ENCODE peak calls at places on chromosome 17, in five cellular contexts. One of them, this sample, is unnamed.

GRCh38 chr17:9755083-9755482 is 36.3 kb downstream of the DHRS7C start:
- DNase-seq in neuronal stem cell: no peak
- DNase-seq in mesenchymal stem cell: no peak
- DNase-seq in H1: no peak
- DNase-seq in trophoblast cell: no peak
- DNase-seq in this sample: no peak

GRCh38 chr17:80442305-80442659 is 27.3 kb downstream of the ENDOV start:
- DNase-seq in trophoblast cell: no peak
- DNase-seq in neuronal stem cell: no peak
- DNase-seq in H1: no peak
- DNase-seq in mesenchymal stem cell: no peak
- DNase-seq in this sample: no peak

GRCh38 chr17:39927928-39928867 is 666 bp downstream of the LRRC3C start:
- DNase-seq in neuronal stem cell: no peak
- DNase-seq in mesenchymal stem cell: peak
- DNase-seq in H1: peak
- DNase-seq in trophoblast cell: peak
- DNase-seq in this sample: peak

GRCh38 chr17:2395258-2396170 is 5.3 kb downstream of the MNT start:
- DNase-seq in H1: no peak
- DNase-seq in neuronal stem cell: no peak
- DNase-seq in mesenchymal stem cell: peak
- DNase-seq in trophoblast cell: peak
- DNase-seq in this sample: peak

GRCh38 chr17:40319651-40320550 is 10.9 kb downstream of the RARA start:
- DNase-seq in neuronal stem cell: no peak
- DNase-seq in mesenchymal stem cell: no peak
- DNase-seq in trophoblast cell: no peak
- DNase-seq in H1: no peak
- DNase-seq in this sample: peak

GRCh38 chr17:29379084-29379811 is 10.9 kb upstream of the TAOK1 start:
- DNase-seq in trophoblast cell: peak
- DNase-seq in mesenchymal stem cell: peak
- DNase-seq in neuronal stem cell: no peak
- DNase-seq in H1: no peak
- DNase-seq in this sample: no peak

GRCh38 chr17:50482516-50482915 is 3.9 kb downstream of the RSAD1 start:
- DNase-seq in trophoblast cell: peak
- DNase-seq in mesenchymal stem cell: peak
- DNase-seq in neuronal stem cell: peak
- DNase-seq in H1: peak
- DNase-seq in this sample: peak

GRCh38 chr17:50892101-50892776 is 26.1 kb upstream of the TOB1 start:
- DNase-seq in trophoblast cell: no peak
- DNase-seq in mesenchymal stem cell: no peak
- DNase-seq in H1: no peak
- DNase-seq in neuronal stem cell: no peak
- DNase-seq in this sample: no peak

GRCh38 chr17:34979650-34980352 is 511 bp upstream of the LIG3 start:
- DNase-seq in mesenchymal stem cell: peak
- DNase-seq in neuronal stem cell: no peak
- DNase-seq in trophoblast cell: peak
- DNase-seq in H1: no peak
- DNase-seq in this sample: no peak

GRCh38 chr17:1852327-1852726 is 22.5 kb downstream of the RPA1 start:
- DNase-seq in H1: no peak
- DNase-seq in trophoblast cell: no peak
- DNase-seq in mesenchymal stem cell: no peak
- DNase-seq in neuronal stem cell: no peak
- DNase-seq in this sample: no peak

GRCh38 chr17:29412780-29413565 is 22.8 kb downstream of the TAOK1 start:
- DNase-seq in trophoblast cell: no peak
- DNase-seq in H1: peak
- DNase-seq in neuronal stem cell: no peak
- DNase-seq in mesenchymal stem cell: peak
- DNase-seq in this sample: no peak

GRCh38 chr17:32298721-32299578 is 33.3 kb downstream of the RHBDL3 start:
- DNase-seq in neuronal stem cell: no peak
- DNase-seq in trophoblast cell: no peak
- DNase-seq in mesenchymal stem cell: peak
- DNase-seq in H1: no peak
- DNase-seq in this sample: no peak

GRCh38 chr17:9217151-9218067 is 196.1 kb downstream of the NTN1 start:
- DNase-seq in neuronal stem cell: no peak
- DNase-seq in H1: no peak
- DNase-seq in trophoblast cell: peak
- DNase-seq in mesenchymal stem cell: peak
- DNase-seq in this sample: no peak

GRCh38 chr17:76452646-76453430 is at the start of gene UBE2O:
- DNase-seq in trophoblast cell: peak
- DNase-seq in mesenchymal stem cell: peak
- DNase-seq in H1: peak
- DNase-seq in neuronal stem cell: peak
- DNase-seq in this sample: peak
- H3K27ac ChIP-seq in trophoblast cell: no peak
- H3K27ac ChIP-seq in mesenchymal stem cell: no peak
- H3K27ac ChIP-seq in H1: peak
- H3K27ac ChIP-seq in neuronal stem cell: no peak
- H3K27ac ChIP-seq in this sample: no peak

GRCh38 chr17:76601042-76601441 is 15.4 kb upstream of the ST6GALNAC2 start:
- DNase-seq in H1: no peak
- DNase-seq in trophoblast cell: no peak
- DNase-seq in neuronal stem cell: no peak
- DNase-seq in mesenchymal stem cell: no peak
- DNase-seq in this sample: no peak
- H2BK12ac ChIP-seq in H1: no peak
- H2BK12ac ChIP-seq in trophoblast cell: peak
- H2BK12ac ChIP-seq in neuronal stem cell: no peak
- H2BK12ac ChIP-seq in mesenchymal stem cell: no peak
- H2BK12ac ChIP-seq in this sample: no peak

DNA sequence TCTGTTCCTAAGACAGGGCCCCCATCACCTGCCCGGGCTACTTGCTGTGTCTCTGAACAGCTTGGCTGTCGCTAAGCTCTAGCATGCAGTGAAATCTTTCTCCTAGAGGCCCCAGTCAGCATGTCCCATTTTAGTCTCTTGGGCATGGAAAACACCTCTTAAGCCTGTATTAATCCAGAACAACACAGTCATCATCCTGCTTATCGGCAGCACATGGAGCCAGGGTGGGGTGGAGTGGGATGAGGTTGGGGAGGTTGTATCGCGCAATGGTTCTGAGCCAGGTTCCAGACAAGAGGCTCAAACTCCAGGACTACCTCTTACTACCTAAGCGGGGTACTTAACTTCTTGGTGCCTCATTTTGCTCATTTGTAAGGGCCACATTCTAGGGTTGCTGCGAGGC is 7.8 kb downstream of the ST6GALNAC2 start:
- DNase-seq in H1: no peak
- DNase-seq in trophoblast cell: no peak
- DNase-seq in neuronal stem cell: no peak
- DNase-seq in mesenchymal stem cell: no peak
- DNase-seq in this sample: no peak
- H3K27ac ChIP-seq in H1: no peak
- H3K27ac ChIP-seq in trophoblast cell: no peak
- H3K27ac ChIP-seq in neuronal stem cell: no peak
- H3K27ac ChIP-seq in mesenchymal stem cell: no peak
- H3K27ac ChIP-seq in this sample: no peak

GRCh38 chr17:66220079-66220835 is 9.0 kb downstream of the APOH start:
- DNase-seq in mesenchymal stem cell: no peak
- DNase-seq in neuronal stem cell: no peak
- DNase-seq in trophoblast cell: no peak
- DNase-seq in H1: no peak
- DNase-seq in this sample: no peak

GRCh38 chr17:66214893-66215528 is 14.2 kb downstream of the APOH start:
- DNase-seq in H1: no peak
- DNase-seq in trophoblast cell: no peak
- DNase-seq in neuronal stem cell: no peak
- DNase-seq in mesenchymal stem cell: no peak
- DNase-seq in this sample: no peak

GRCh38 chr17:66210208-66210574 is 18.3 kb upstream of the CEP112 start:
- DNase-seq in neuronal stem cell: no peak
- DNase-seq in trophoblast cell: no peak
- DNase-seq in H1: no peak
- DNase-seq in mesenchymal stem cell: no peak
- DNase-seq in this sample: no peak

GRCh38 chr17:66211047-66211810 is 18.0 kb downstream of the APOH start:
- DNase-seq in H1: no peak
- DNase-seq in mesenchymal stem cell: no peak
- DNase-seq in neuronal stem cell: no peak
- DNase-seq in trophoblast cell: no peak
- DNase-seq in this sample: no peak

GRCh38 chr17:66215529-66215911 is 13.7 kb downstream of the APOH start:
- DNase-seq in trophoblast cell: no peak
- DNase-seq in H1: no peak
- DNase-seq in mesenchymal stem cell: no peak
- DNase-seq in neuronal stem cell: no peak
- DNase-seq in this sample: no peak
- H2BK12ac ChIP-seq in trophoblast cell: no peak
- H2BK12ac ChIP-seq in H1: no peak
- H2BK12ac ChIP-seq in mesenchymal stem cell: no peak
- H2BK12ac ChIP-seq in neuronal stem cell: no peak
- H2BK12ac ChIP-seq in this sample: no peak

This sample was measured in H9.